ENCODE peak calls at places on chromosomes 3 and 15, in six cellular contexts. E is sigmoid colon; P is mammary epithelial cell; L is tibial nerve; C is fibroblast of lung; D is CD8-positive, alpha-beta T cell. X is an unnamed sample. For H3K36me3, the result is how much of the 10 kb centered on the place peaks cover.

GRCh38 chr3:124775776-124776336 is 45.6 kb downstream of the UMPS start:
- DNase-seq in P (no peak), E (no peak), C (no peak), D (no peak), L (no peak), X (no peak)

GRCh38 chr15:50813865-50814264 is 48.4 kb upstream of the SPPL2A start:
- DNase-seq in L (no peak), P (no peak), E (no peak), D (no peak), C (no peak), X (no peak)

GRCh38 chr3:11826628-11827265 is 19.9 kb downstream of the TAMM41 start:
- DNase-seq in E (no peak), D (no peak), L (no peak), C (peak), P (no peak), X (peak)

GRCh38 chr3:133540896-133541674 is 32.4 kb upstream of the CDV3 start:
- DNase-seq in L (no peak), E (no peak), C (peak), P (peak), D (no peak), X (peak)

GRCh38 chr15:67862771-67863441 is 23.1 kb upstream of the RNU6-1 start:
- DNase-seq in P (no peak), L (no peak), D (no peak), E (no peak), C (no peak), X (no peak)

GRCh38 chr3:124611520-124611919 is 118.7 kb upstream of the UMPS start:
- DNase-seq in L (no peak), P (no peak), E (no peak), C (no peak), D (no peak), X (no peak)

GRCh38 chr3:42532229-42532628 is 29.8 kb downstream of the VIPR1 start:
- DNase-seq in P (no peak), L (no peak), E (no peak), D (no peak), C (no peak), X (no peak)

GRCh38 chr3:5222283-5223005 is 34.9 kb downstream of the EDEM1 start:
- DNase-seq in L (no peak), C (no peak), P (no peak), D (no peak), E (no peak), X (no peak)

GRCh38 chr15:32656091-32656860 is 14.8 kb downstream of the SCG5 start:
- DNase-seq in E (no peak), L (no peak), C (no peak), D (no peak), P (peak), X (no peak)

GRCh38 chr15:89371145-89372044 is 36.8 kb upstream of the POLG start:
- DNase-seq in D (no peak), L (no peak), E (no peak), C (no peak), P (no peak), X (no peak)

GRCh38 chr3:99741588-99741987 is 76.1 kb upstream of the CMSS1 start:
- DNase-seq in D (no peak), E (no peak), C (no peak), L (peak), P (no peak), X (no peak)

GRCh38 chr3:151477596-151478375 is 16.9 kb upstream of the IGSF10 start:
- DNase-seq in E (no peak), L (no peak), C (peak), P (no peak), D (no peak), X (no peak)

GRCh38 chr15:62940755-62941361 is 101.7 kb upstream of the TPM1 start:
- DNase-seq in L (peak), C (peak), P (peak), E (peak), D (no peak), X (peak)

GRCh38 chr3:32778389-32778788 is 39.4 kb upstream of the TRIM71 start:
- DNase-seq in P (no peak), L (no peak), C (no peak), E (peak), D (no peak), X (no peak)

GRCh38 chr3:13624021-13624420 is 75.1 kb downstream of the FBLN2 start:
- DNase-seq in L (no peak), E (no peak), D (no peak), C (no peak), P (no peak), X (no peak)

GRCh38 chr15:75751901-75752300 is 39.3 kb upstream of the CSPG4 start:
- DNase-seq in D (no peak), C (no peak), P (no peak), E (no peak), L (no peak), X (no peak)

GRCh38 chr3:194871143-194871863 is 185.6 kb downstream of the FAM43A start:
- DNase-seq in D (no peak), E (no peak), P (peak), L (no peak), C (peak), X (no peak)

GRCh38 chr15:91941871-91942270 is 88.4 kb downstream of the SLCO3A1 start:
- DNase-seq in L (no peak), C (peak), P (no peak), E (no peak), D (no peak), X (no peak)

GRCh38 chr3:169044341-169045113 is 619.0 kb downstream of the MECOM start:
- DNase-seq in D (no peak), P (peak), C (peak), E (no peak), L (no peak), X (peak)

GRCh38 chr3:186932281-186933181 is 2.2 kb downstream of the ST6GAL1 start:
- DNase-seq in E (no peak), L (no peak), D (no peak), C (peak), P (peak), X (no peak)

GRCh38 chr3:19147905-19148767 is at the start of gene KCNH8:
- DNase-seq in D (peak), L (no peak), C (no peak), E (no peak), P (peak), X (no peak)

GRCh38 chr3:13282528-13282985 is 137.6 kb downstream of the NUP210 start:
- DNase-seq in D (no peak), E (peak), L (no peak), P (no peak), C (no peak), X (no peak)

GRCh38 chr15:99429681-99430081 is 136.1 kb upstream of the MEF2A start:
- DNase-seq in D (no peak), E (peak), L (no peak), P (no peak), C (no peak), X (no peak)

GRCh38 chr3:135083756-135084155 is 288.7 kb downstream of the EPHB1 start:
- DNase-seq in P (no peak), L (no peak), C (no peak), E (no peak), D (no peak), X (no peak)

GRCh38 chr15:92584105-92584504 is 71.5 kb downstream of the FAM174B start:
- DNase-seq in E (no peak), P (no peak), D (no peak), L (no peak), C (no peak), X (no peak)

GRCh38 chr3:33919312-33919711 is 120.9 kb downstream of the PDCD6IP start:
- DNase-seq in E (no peak), D (no peak), P (no peak), L (no peak), C (peak), X (no peak)

GRCh38 chr3:149970716-149971402 is at the start of gene PFN2:
- DNase-seq in D (peak), L (peak), C (peak), P (peak), E (peak), X (no peak)

GRCh38 chr3:128573707-128574162 is 76.9 kb downstream of the RPN1 start:
- DNase-seq in P (no peak), C (no peak), E (no peak), D (no peak), L (no peak), X (no peak)

GRCh38 chr3:160403028-160403545 is 3.6 kb downstream of the SMC4 start:
- DNase-seq in L (no peak), P (peak), C (peak), E (no peak), D (no peak), X (no peak)

GRCh38 chr3:157502916-157503620 is at the start of gene VEPH1:
- DNase-seq in C (peak), D (no peak), L (no peak), P (no peak), E (no peak), X (peak)

GRCh38 chr3:185282696-185283373 is 29.0 kb upstream of the EHHADH start:
- DNase-seq in D (peak), L (peak), E (peak), C (peak), P (peak), X (peak)

GRCh38 chr3:30263921-30264313 is 342.5 kb upstream of the TGFBR2 start:
- DNase-seq in C (no peak), D (no peak), P (no peak), L (no peak), E (no peak), X (no peak)

GRCh38 chr15:88218557-88219214 is 37.9 kb downstream of the NTRK3 start:
- DNase-seq in P (no peak), C (no peak), L (no peak), D (no peak), E (no peak), X (no peak)

GRCh38 chr3:73656241-73656890 is 31.6 kb upstream of the PDZRN3 start:
- DNase-seq in D (no peak), E (no peak), P (peak), L (no peak), C (peak), X (no peak)

GRCh38 chr3:76933245-76933644 is 106.7 kb upstream of the ROBO2 start:
- DNase-seq in L (no peak), C (no peak), D (no peak), E (no peak), P (no peak), X (no peak)

GRCh38 chr3:40649346-40649745 is 124.6 kb downstream of the ZNF621 start:
- DNase-seq in E (no peak), D (no peak), P (peak), C (no peak), L (no peak), X (no peak)

GRCh38 chr3:187994221-187995085 is 159.5 kb upstream of the LPP start:
- DNase-seq in E (no peak), L (no peak), C (peak), P (peak), D (no peak), X (no peak)

GRCh38 chr3:8442993-8443670 is 58.5 kb upstream of the LMCD1 start:
- DNase-seq in E (no peak), C (no peak), P (no peak), L (no peak), D (no peak), X (no peak)

GRCh38 chr15:73717206-73717605 is 33.0 kb downstream of the CD276 start:
- DNase-seq in D (no peak), P (no peak), E (no peak), C (no peak), L (no peak), X (no peak)

GRCh38 chr3:159130108-159130507 is 328.3 kb downstream of the MFSD1 start:
- DNase-seq in C (no peak), L (no peak), E (no peak), P (no peak), D (no peak), X (no peak)
- TF ChIP-seq CTCF in C (no peak), L (no peak), E (no peak), P (peak), D (no peak), X (peak)

GRCh38 chr15:65901836-65902235 is 32.5 kb downstream of the RAB11A start:
- DNase-seq in P (no peak), E (no peak), C (no peak), D (no peak), L (no peak), X (no peak)

GRCh38 chr15:65901336-65901735 is 32.0 kb downstream of the RAB11A start:
- DNase-seq in E (no peak), P (no peak), C (no peak), D (no peak), L (no peak), X (no peak)

GRCh38 chr15:65903296-65904073 is 34.2 kb downstream of the RAB11A start:
- DNase-seq in L (no peak), D (no peak), E (no peak), P (no peak), C (peak), X (no peak)

GRCh38 chr15:65900488-65900887 is 31.2 kb downstream of the RAB11A start:
- DNase-seq in L (no peak), D (no peak), E (no peak), P (no peak), C (no peak), X (no peak)

DNA sequence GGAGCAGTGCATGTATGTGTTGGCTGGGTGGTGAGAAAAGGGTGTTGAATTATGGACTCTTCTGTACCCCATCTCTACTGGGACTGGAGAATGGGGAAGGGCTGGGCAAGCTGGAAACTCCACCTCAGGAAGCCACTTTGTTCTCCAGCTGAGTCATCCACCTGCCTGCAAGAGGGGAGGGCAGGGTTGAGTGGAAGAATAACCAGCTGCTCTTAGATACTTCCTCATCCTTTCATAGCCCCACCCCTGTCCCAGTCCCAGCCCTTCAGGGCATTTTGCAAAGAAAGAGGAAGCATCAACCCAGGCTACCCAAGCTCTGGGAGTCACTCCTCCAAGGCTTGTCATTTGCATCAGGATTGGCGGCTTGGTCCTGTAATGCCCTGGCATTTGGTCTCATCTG is 33.1 kb downstream of the RAB11A start:
- DNase-seq in E (peak), D (no peak), L (peak), C (no peak), P (peak), X (peak)
- H3K36me3 ChIP-seq in E (under half), D (under half), L (under half), C (under half), P (under half), X (under half)

DNA sequence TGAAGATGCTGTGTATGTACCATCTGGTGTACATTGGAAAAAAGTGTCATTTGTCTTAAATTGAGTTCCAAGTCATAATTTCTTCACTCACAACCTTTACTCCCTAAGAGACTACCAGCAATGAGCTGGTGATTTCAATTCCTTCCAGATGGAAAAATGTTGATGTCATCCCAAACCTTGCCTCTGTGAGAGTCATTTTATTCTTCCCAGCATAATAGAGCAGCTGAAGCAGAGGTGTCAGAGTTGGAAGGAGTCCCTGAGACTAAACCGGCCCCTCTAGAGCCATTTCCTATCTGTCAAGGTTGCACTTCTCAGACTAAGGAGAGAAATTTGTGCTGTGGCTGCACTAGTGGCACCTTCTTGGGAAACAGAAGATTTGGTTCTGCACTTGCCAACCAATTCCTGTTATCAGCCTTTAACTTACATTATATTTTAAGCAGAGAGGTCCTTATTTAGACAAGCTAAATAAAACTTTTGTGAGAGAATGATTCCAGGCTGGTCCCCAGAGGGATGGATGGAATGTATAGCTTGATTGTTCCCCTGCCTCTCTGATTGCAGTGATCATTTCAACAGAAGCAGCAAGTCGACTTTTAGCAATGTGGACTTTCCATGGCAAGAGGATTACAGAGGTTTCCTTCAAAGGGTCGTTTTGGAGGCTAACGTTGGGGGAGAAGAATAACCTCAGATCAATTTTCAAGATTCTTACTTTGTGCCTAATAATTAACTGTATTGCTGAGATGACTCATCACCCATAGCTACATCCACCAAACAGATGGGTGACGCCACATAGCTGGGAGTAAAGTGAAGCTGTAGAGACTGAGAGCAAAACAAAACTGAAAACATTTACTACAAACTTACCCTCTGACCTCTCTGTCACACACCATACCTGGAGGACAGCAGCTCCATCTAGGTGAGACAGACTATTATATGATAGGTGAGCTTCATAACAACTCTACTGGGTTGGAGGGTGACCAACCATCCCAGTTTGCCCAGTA is 79.7 kb downstream of the GTPBP8 start:
- DNase-seq in L (no peak), E (no peak), D (no peak), C (peak), P (no peak), X (peak)
- TF ChIP-seq CTCF in L (no peak), E (no peak), D (no peak), C (no peak), P (no peak), X (no peak)

DNA sequence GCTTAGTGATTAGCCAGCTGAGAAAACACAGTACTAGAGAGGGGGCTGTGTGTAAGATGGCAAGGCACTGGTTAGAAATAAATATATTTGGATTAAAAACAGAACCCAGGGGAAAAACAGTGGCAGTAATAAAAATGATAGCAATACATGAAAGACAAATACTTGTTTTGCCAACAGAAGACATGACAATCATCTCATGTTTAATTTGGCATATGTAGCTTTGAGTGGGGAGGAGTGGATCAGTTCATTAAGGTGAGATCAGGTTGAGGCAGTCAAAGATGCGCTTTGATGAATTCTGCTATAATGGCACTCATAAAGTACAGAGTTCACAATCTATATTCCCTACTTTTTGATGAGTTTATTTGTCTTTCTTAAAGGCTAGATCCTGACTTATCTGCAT is 3.4 kb upstream of the HGD start:
- DNase-seq in C (no peak), P (no peak), D (no peak), L (no peak), E (no peak), X (no peak)
- H3K36me3 ChIP-seq in C (under half), P (under half), D (under half), L (under half), E (under half), X (under half)

GRCh38 chr3:430186-430585 is 233.6 kb downstream of the CHL1 start:
- DNase-seq in P (no peak), D (no peak), E (no peak), L (no peak), C (no peak), X (no peak)

GRCh38 chr3:435161-435560 is 238.6 kb downstream of the CHL1 start:
- DNase-seq in P (peak), L (no peak), C (no peak), D (no peak), E (no peak), X (no peak)

GRCh38 chr3:440826-441225 is 244.3 kb downstream of the CHL1 start:
- DNase-seq in C (no peak), L (no peak), P (peak), D (no peak), E (no peak), X (no peak)

GRCh38 chr3:435969-436492 is 239.5 kb downstream of the CHL1 start:
- DNase-seq in L (no peak), D (no peak), E (no peak), P (no peak), C (no peak), X (no peak)
- TF ChIP-seq CTCF in L (no peak), D (no peak), E (no peak), P (no peak), C (no peak), X (no peak)

GRCh38 chr3:141412087-141412935 is 44.0 kb downstream of the ZBTB38 start:
- DNase-seq in C (peak), E (peak), P (peak), D (peak), L (peak), X (no peak)
- H3K36me3 ChIP-seq in C (under half), E (under half), P (under half), D (under half), L (under half), X (under half)

DNA sequence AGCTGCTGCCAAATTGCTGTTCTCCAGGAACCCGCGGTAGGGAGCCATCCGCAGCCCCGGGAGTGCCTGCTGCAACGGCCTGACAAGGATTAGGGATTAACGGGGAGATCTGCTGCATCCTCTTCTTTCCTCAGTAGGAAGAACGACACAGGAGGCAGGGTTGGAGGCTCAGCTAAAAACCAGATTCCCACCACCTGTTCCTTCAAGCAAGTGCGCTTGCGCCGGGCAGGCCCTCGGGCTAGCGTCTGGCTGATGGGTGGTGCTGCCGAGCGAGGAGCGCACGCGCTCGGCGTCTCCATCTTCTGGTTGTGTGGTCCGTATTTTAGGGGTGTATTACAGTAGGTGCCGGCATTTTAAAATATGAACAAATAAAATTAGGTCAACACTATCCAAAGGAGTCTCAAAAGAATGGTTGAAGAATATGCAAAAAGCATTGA is 25.4 kb upstream of the SLC25A26 start:
- DNase-seq in C (peak), D (no peak), E (peak), P (peak), L (no peak), X (peak)
- TF ChIP-seq CTCF in C (peak), D (no peak), E (no peak), P (no peak), L (no peak), X (peak)

GRCh38 chr3:49683162-49683561 is 6.1 kb downstream of the MST1 start:
- DNase-seq in D (no peak), E (no peak), P (no peak), L (no peak), C (no peak), X (no peak)
- H3K36me3 ChIP-seq in D (half or more), E (under half), P (under half), L (under half), C (under half), X (under half)

GRCh38 chr15:71072423-71072822 is 42.8 kb upstream of the THSD4 start:
- DNase-seq in C (no peak), E (no peak), P (no peak), L (no peak), D (no peak), X (no peak)

GRCh38 chr15:71066983-71067382 is 48.3 kb upstream of the THSD4 start:
- DNase-seq in L (no peak), E (no peak), D (no peak), C (peak), P (no peak), X (no peak)

GRCh38 chr15:71071529-71071928 is 43.7 kb upstream of the THSD4 start:
- DNase-seq in P (no peak), D (no peak), L (no peak), E (no peak), C (no peak), X (no peak)

GRCh38 chr15:71069693-71070092 is 45.6 kb upstream of the THSD4 start:
- DNase-seq in C (no peak), L (no peak), P (no peak), E (no peak), D (no peak), X (no peak)
- TF ChIP-seq CTCF in C (no peak), L (no peak), P (no peak), E (no peak), D (no peak), X (no peak)

X was measured in kidney epithelial cell.